ENCODE peak calls at places on chromosome 9, in seven cellular contexts. One of them, this sample, is unnamed.

GRCh38 chr9:121463026-121463827 is 36.4 kb downstream of the GGTA1 start:
- DNase-seq in left lung: peak; percentile 39
- DNase-seq in fibroblast of the aortic adventitia: peak; percentile 23
- DNase-seq in spleen: peak; percentile 79
- DNase-seq in psoas muscle: peak; percentile 63
- DNase-seq in SW 1271: no peak
- DNase-seq in astrocyte of the spinal cord: no peak
- DNase-seq in this sample: peak; percentile 31

GRCh38 chr9:18543406-18543965 is 69.5 kb downstream of the ADAMTSL1 start:
- DNase-seq in left lung: peak; percentile 35
- DNase-seq in fibroblast of the aortic adventitia: peak; percentile 96
- DNase-seq in spleen: no peak
- DNase-seq in psoas muscle: no peak
- DNase-seq in SW 1271: no peak
- DNase-seq in astrocyte of the spinal cord: peak; percentile 87
- DNase-seq in this sample: no peak

GRCh38 chr9:134367796-134368490 is 41.7 kb downstream of the RXRA start:
- DNase-seq in left lung: no peak
- DNase-seq in fibroblast of the aortic adventitia: no peak
- DNase-seq in spleen: no peak
- DNase-seq in psoas muscle: no peak
- DNase-seq in SW 1271: no peak
- DNase-seq in astrocyte of the spinal cord: no peak
- DNase-seq in this sample: no peak

GRCh38 chr9:76637426-76637825 is 126.8 kb upstream of the PCA3 start:
- DNase-seq in left lung: no peak
- DNase-seq in fibroblast of the aortic adventitia: no peak
- DNase-seq in spleen: no peak
- DNase-seq in psoas muscle: no peak
- DNase-seq in SW 1271: no peak
- DNase-seq in astrocyte of the spinal cord: no peak
- DNase-seq in this sample: no peak

GRCh38 chr9:27925815-27926214 is 352.5 kb upstream of the C9orf72 start:
- DNase-seq in left lung: no peak
- DNase-seq in fibroblast of the aortic adventitia: no peak
- DNase-seq in spleen: no peak
- DNase-seq in psoas muscle: no peak
- DNase-seq in SW 1271: no peak
- DNase-seq in astrocyte of the spinal cord: no peak
- DNase-seq in this sample: no peak

GRCh38 chr9:87285183-87285582 is 212.5 kb upstream of the DAPK1 start:
- DNase-seq in left lung: no peak
- DNase-seq in fibroblast of the aortic adventitia: peak; percentile 96
- DNase-seq in spleen: no peak
- DNase-seq in psoas muscle: no peak
- DNase-seq in SW 1271: no peak
- DNase-seq in astrocyte of the spinal cord: no peak
- DNase-seq in this sample: no peak

GRCh38 chr9:121720992-121721350 is 69.5 kb downstream of the DAB2IP start:
- DNase-seq in left lung: no peak
- DNase-seq in fibroblast of the aortic adventitia: no peak
- DNase-seq in spleen: no peak
- DNase-seq in psoas muscle: no peak
- DNase-seq in SW 1271: no peak
- DNase-seq in astrocyte of the spinal cord: no peak
- DNase-seq in this sample: no peak

GRCh38 chr9:135023389-135023788 is 64.1 kb upstream of the OLFM1 start:
- DNase-seq in left lung: peak; percentile 41
- DNase-seq in fibroblast of the aortic adventitia: no peak
- DNase-seq in spleen: no peak
- DNase-seq in psoas muscle: peak; percentile 33
- DNase-seq in SW 1271: no peak
- DNase-seq in astrocyte of the spinal cord: no peak
- DNase-seq in this sample: peak; percentile 56

GRCh38 chr9:126773004-126773607 is 31.7 kb upstream of the ZBTB43 start:
- DNase-seq in left lung: no peak
- DNase-seq in fibroblast of the aortic adventitia: peak; percentile 25
- DNase-seq in spleen: no peak
- DNase-seq in psoas muscle: no peak
- DNase-seq in SW 1271: no peak
- DNase-seq in astrocyte of the spinal cord: no peak
- DNase-seq in this sample: no peak